ENCODE peak calls at places on chromosomes 1 and 21, in five cellular contexts. S, G, U, E and O are unnamed samples.
A peak's percentile ranks its signal among the peaks of the same experiment; 100 is the strongest.

GRCh38 chr1:119882172-119883029 is 13.9 kb downstream of the ADAM30 start:
- DNase-seq in S (no peak), G (peak; percentile 21), U (no peak), E (no peak), O (no peak)

GRCh38 chr1:17725811-17726582 is 29.1 kb upstream of the ACTL8 start:
- DNase-seq in S (no peak), G (no peak), U (no peak), E (no peak), O (no peak)

GRCh38 chr1:998905-999796 is 746 bp downstream of the HES4 start:
- DNase-seq in S (no peak), G (no peak), U (no peak), E (no peak), O (no peak)

GRCh38 chr1:77467741-77468140 is 185.9 kb downstream of the AK5 start:
- DNase-seq in S (no peak), G (no peak), U (no peak), E (no peak), O (no peak)

GRCh38 chr1:93753766-93754763 is 72.4 kb upstream of the BCAR3 start:
- DNase-seq in S (peak; percentile 75), G (peak; percentile 84), U (no peak), E (no peak), O (peak; percentile 33)

GRCh38 chr21:43367296-43367695 is 59.6 kb downstream of the SIK1 start:
- DNase-seq in S (no peak), G (no peak), U (no peak), E (no peak), O (no peak)

GRCh38 chr1:89259283-89259971 is 13.2 kb downstream of the GBP5 start:
- DNase-seq in S (no peak), G (peak; percentile 39), U (peak; percentile 43), E (no peak), O (no peak)

GRCh38 chr1:221921936-221922335 is 180.0 kb upstream of the DUSP10 start:
- DNase-seq in S (no peak), G (no peak), U (no peak), E (peak; percentile 17), O (no peak)

GRCh38 chr1:168974117-168974516 is 132.4 kb upstream of the ATP1B1 start:
- DNase-seq in S (no peak), G (no peak), U (no peak), E (no peak), O (no peak)

GRCh38 chr1:23196627-23197328 is 20.5 kb downstream of the HTR1D start:
- DNase-seq in S (no peak), G (no peak), U (no peak), E (peak; percentile 94), O (no peak)

GRCh38 chr1:24556414-24556795 is 518 bp downstream of the NCMAP start:
- DNase-seq in S (no peak), G (no peak), U (no peak), E (no peak), O (no peak)

GRCh38 chr1:154423303-154423987 is 18.3 kb downstream of the IL6R start:
- DNase-seq in S (no peak), G (peak; percentile 90), U (no peak), E (peak; percentile 57), O (no peak)

GRCh38 chr1:41582851-41583657 is 98.6 kb upstream of the EDN2 start:
- DNase-seq in S (no peak), G (no peak), U (no peak), E (no peak), O (peak; percentile 34)

GRCh38 chr1:240000634-240001033 is 91.0 kb upstream of the FMN2 start:
- DNase-seq in S (no peak), G (peak; percentile 95), U (no peak), E (peak; percentile 53), O (no peak)

GRCh38 chr1:85479491-85479890 is 14.5 kb upstream of the DDAH1 start:
- DNase-seq in S (no peak), G (no peak), U (no peak), E (no peak), O (no peak)